ENCODE peak calls at places on chromosomes 7 and 10, in eight cellular contexts. W is transverse colon, L is uterus, O is adrenal gland, K is HCT116, B is heart left ventricle, T is GM12891, M is ovary. N is an unnamed sample.

GRCh38 chr10:92103376-92104084 is 180.0 kb downstream of the BTAF1 start:
- DNase-seq in T (no peak), M (no peak), O (no peak), W (no peak), L (no peak), B (no peak), K (no peak), N (no peak)

GRCh38 chr7:27897001-27897400 is 157.0 kb downstream of the TAX1BP1 start:
- DNase-seq in W (no peak), M (no peak), O (no peak), T (no peak), K (no peak), L (no peak), B (no peak), N (no peak)

GRCh38 chr10:59942556-59942955 is 36.2 kb upstream of the CCDC6 start:
- DNase-seq in B (no peak), O (no peak), K (no peak), L (no peak), M (no peak), T (no peak), W (no peak), N (no peak)

GRCh38 chr7:81960026-81960425 is 190.2 kb upstream of the HGF start:
- DNase-seq in L (no peak), T (no peak), O (no peak), B (no peak), K (no peak), M (no peak), W (no peak), N (no peak)

GRCh38 chr7:78334027-78334825 is 535.7 kb downstream of the PHTF2 start:
- DNase-seq in B (no peak), L (no peak), M (no peak), W (no peak), T (no peak), O (no peak), K (no peak), N (no peak)

GRCh38 chr7:151077705-151078232 is 2.8 kb downstream of the FASTK start:
- DNase-seq in O (no peak), B (no peak), M (no peak), W (no peak), L (no peak), T (no peak), K (no peak), N (no peak)

GRCh38 chr7:155787171-155787851 is 25.0 kb downstream of the SHH start:
- DNase-seq in O (no peak), B (no peak), K (no peak), L (no peak), T (no peak), M (peak; percentile 39), W (no peak), N (no peak)

GRCh38 chr7:128031901-128032604 is 816 bp upstream of the LRRC4 start:
- DNase-seq in W (peak; percentile 33), O (peak; percentile 83), B (peak; percentile 36), L (peak; percentile 38), K (no peak), M (peak; percentile 72), T (peak; percentile 67), N (no peak)

GRCh38 chr7:141208539-141208938 is 134.7 kb downstream of the TMEM178B start:
- DNase-seq in O (no peak), W (no peak), L (no peak), M (no peak), B (no peak), K (no peak), T (no peak), N (no peak)

GRCh38 chr10:80156216-80156615 is 23.7 kb downstream of the PLAC9 start:
- DNase-seq in L (no peak), W (no peak), T (no peak), O (no peak), B (no peak), K (no peak), M (no peak), N (no peak)

GRCh38 chr10:104640339-104641149 is 546 bp upstream of the SORCS3 start:
- DNase-seq in L (no peak), K (no peak), B (no peak), W (no peak), O (no peak), T (no peak), M (peak; percentile 37), N (no peak)

GRCh38 chr10:14010083-14010551 is 320.6 kb downstream of the FRMD4A start:
- DNase-seq in M (no peak), T (no peak), B (peak; percentile 51), L (no peak), W (no peak), K (no peak), O (no peak), N (no peak)

GRCh38 chr7:15314922-15315321 is 246.9 kb downstream of the AGMO start:
- DNase-seq in O (no peak), M (no peak), B (no peak), T (no peak), W (no peak), K (no peak), L (no peak), N (no peak)

GRCh38 chr7:133780912-133781311 is 346.2 kb upstream of the LRGUK start:
- DNase-seq in T (no peak), O (no peak), M (no peak), B (no peak), L (no peak), K (no peak), W (no peak), N (no peak)

GRCh38 chr10:12635127-12635541 is 285.8 kb downstream of the CAMK1D start:
- DNase-seq in O (no peak), T (no peak), K (no peak), B (no peak), L (no peak), W (no peak), M (no peak), N (no peak)

GRCh38 chr7:29924006-29924405 is 65.6 kb downstream of the SCRN1 start:
- DNase-seq in W (no peak), T (no peak), B (no peak), O (no peak), M (no peak), L (no peak), K (no peak), N (no peak)

GRCh38 chr7:131557521-131558385 is 1.3 kb upstream of the PODXL start:
- DNase-seq in O (no peak), W (peak; percentile 18), M (peak; percentile 71), L (peak; percentile 39), K (no peak), T (no peak), B (peak; percentile 52), N (peak; percentile 48)

GRCh38 chr7:2175514-2175913 is 57.2 kb downstream of the MAD1L1 start:
- DNase-seq in O (no peak), L (peak; percentile 51), M (no peak), B (peak; percentile 72), T (no peak), W (no peak), K (no peak), N (no peak)

GRCh38 chr7:51000956-51001355 is 218.3 kb upstream of the GRB10 start:
- DNase-seq in W (no peak), M (no peak), K (no peak), T (no peak), L (no peak), B (no peak), O (no peak), N (no peak)

GRCh38 chr10:34696423-34696822 is 118.7 kb downstream of the PARD3 start:
- DNase-seq in B (no peak), K (no peak), M (no peak), W (no peak), T (no peak), O (no peak), L (no peak), N (no peak)

GRCh38 chr10:33328253-33328652 is 6.2 kb downstream of the NRP1 start:
- DNase-seq in W (no peak), O (no peak), L (no peak), T (no peak), M (no peak), K (no peak), B (no peak), N (no peak)

GRCh38 chr10:59090804-59091203 is 85.6 kb upstream of the PHYHIPL start:
- DNase-seq in T (no peak), B (no peak), M (no peak), K (no peak), L (no peak), W (no peak), O (no peak), N (no peak)

GRCh38 chr7:39240864-39241263 is 263.2 kb downstream of the POU6F2 start:
- DNase-seq in L (no peak), W (no peak), T (no peak), M (no peak), O (no peak), B (no peak), K (no peak), N (no peak)

GRCh38 chr10:98815039-98815660 is 368.4 kb upstream of the HPS1 start:
- DNase-seq in W (no peak), B (no peak), T (no peak), K (no peak), L (no peak), O (no peak), M (no peak), N (no peak)
- TF ChIP-seq POLR2A in W (no peak), B (no peak), T (no peak), K (no peak), L (no peak), O (no peak), M (no peak), N (no peak)

GRCh38 chr10:110210663-110211454 is 3.5 kb downstream of the MXI1 start:
- DNase-seq in M (peak; percentile 99), B (peak; percentile 97), T (peak; percentile 77), O (peak; percentile 98), L (peak; percentile 98), K (peak; percentile 99), W (peak; percentile 98), N (peak; percentile 98)

GRCh38 chr10:110209926-110210662 is 2.7 kb downstream of the MXI1 start:
- DNase-seq in B (peak; percentile 64), M (peak; percentile 82), O (peak; percentile 55), T (no peak), K (no peak), W (peak; percentile 64), L (peak; percentile 61), N (peak; percentile 51)

GRCh38 chr10:110207805-110208613 is 604 bp downstream of the MXI1 start:
- DNase-seq in M (peak; percentile 72), L (no peak), W (peak; percentile 53), T (peak; percentile 29), B (peak; percentile 52), O (peak; percentile 51), K (no peak), N (no peak)

GRCh38 chr10:110208614-110209398 is 1.4 kb downstream of the MXI1 start:
- DNase-seq in M (peak; percentile 67), W (peak; percentile 49), L (no peak), O (peak; percentile 46), B (peak; percentile 45), K (no peak), T (peak; percentile 34), N (peak; percentile 41)

GRCh38 chr10:110209399-110209925 is 2.1 kb downstream of the MXI1 start:
- DNase-seq in W (peak; percentile 71), L (peak; percentile 60), M (peak; percentile 82), B (peak; percentile 62), K (peak; percentile 59), O (peak; percentile 72), T (no peak), N (no peak)
- TF ChIP-seq POLR2A in W (peak; percentile 42), L (no peak), M (peak; percentile 28), B (no peak), K (no peak), O (peak; percentile 78), T (no peak), N (peak; percentile 7)

GRCh38 chr10:119872610-119872859 is at the start of gene MCMBP:
- DNase-seq in L (no peak), T (no peak), B (no peak), W (no peak), K (no peak), M (no peak), O (no peak), N (no peak)
- TF ChIP-seq POLR2A in L (peak; percentile 88), T (peak; percentile 37), B (peak; percentile 84), W (no peak), K (peak; percentile 81), M (peak; percentile 68), O (peak; percentile 68), N (peak; percentile 87)

GRCh38 chr7:76393116-76394031 is 16.1 kb downstream of the SSC4D start:
- DNase-seq in B (peak; percentile 97), L (peak; percentile 94), M (peak; percentile 96), K (peak; percentile 71), W (peak; percentile 97), T (peak; percentile 98), O (peak; percentile 96), N (peak; percentile 83)
- TF ChIP-seq POLR2A in B (peak; percentile 91), L (peak; percentile 89), M (peak; percentile 92), K (peak; percentile 77), W (peak; percentile 81), T (peak; percentile 32), O (peak; percentile 83), N (peak; percentile 96)

N was measured in tibial nerve.